ENCODE peak calls at places on chromosomes 12 and 14, in five cellular contexts. One of them, this sample, is unnamed.

GRCh38 chr12:116434155-116435065 is 124.8 kb upstream of the MAP1LC3B2 start:
- DNase-seq in pancreas: peak; percentile 72
- DNase-seq in AG20443: peak; percentile 92
- DNase-seq in WTC11: peak; percentile 63
- DNase-seq in PC-3: peak; percentile 95
- DNase-seq in this sample: peak; percentile 79

GRCh38 chr14:104293231-104293841 is 154.9 kb downstream of the KIF26A start:
- DNase-seq in PC-3: peak; percentile 6
- DNase-seq in WTC11: peak; percentile 9
- DNase-seq in AG20443: no peak
- DNase-seq in pancreas: no peak
- DNase-seq in this sample: peak; percentile 7

GRCh38 chr14:105313381-105314286 is 914 bp upstream of the PACS2 start:
- DNase-seq in PC-3: no peak
- DNase-seq in AG20443: no peak
- DNase-seq in pancreas: no peak
- DNase-seq in WTC11: peak; percentile 47
- DNase-seq in this sample: no peak

GRCh38 chr14:105168496-105168978 is at the start of gene JAG2:
- DNase-seq in AG20443: peak; percentile 50
- DNase-seq in WTC11: peak; percentile 70
- DNase-seq in pancreas: peak; percentile 66
- DNase-seq in PC-3: peak; percentile 61
- DNase-seq in this sample: peak; percentile 67

GRCh38 chr12:3246253-3246652 is 169.1 kb downstream of the TSPAN9 start:
- DNase-seq in AG20443: no peak
- DNase-seq in PC-3: no peak
- DNase-seq in pancreas: no peak
- DNase-seq in WTC11: no peak
- DNase-seq in this sample: no peak

GRCh38 chr12:63164911-63165310 is 13.9 kb upstream of the AVPR1A start:
- DNase-seq in pancreas: no peak
- DNase-seq in PC-3: no peak
- DNase-seq in AG20443: no peak
- DNase-seq in WTC11: no peak
- DNase-seq in this sample: no peak

GRCh38 chr14:94122438-94122837 is 7.0 kb downstream of the IFI27L2 start:
- DNase-seq in PC-3: no peak
- DNase-seq in AG20443: no peak
- DNase-seq in WTC11: no peak
- DNase-seq in pancreas: no peak
- DNase-seq in this sample: no peak

GRCh38 chr14:58557242-58557641 is 80.5 kb upstream of the DACT1 start:
- DNase-seq in AG20443: no peak
- DNase-seq in PC-3: no peak
- DNase-seq in pancreas: no peak
- DNase-seq in WTC11: no peak
- DNase-seq in this sample: no peak

GRCh38 chr12:118035194-118036041 is 18.9 kb downstream of the RFC5 start:
- DNase-seq in PC-3: peak; percentile 50
- DNase-seq in AG20443: peak; percentile 37
- DNase-seq in WTC11: no peak
- DNase-seq in pancreas: no peak
- DNase-seq in this sample: no peak

GRCh38 chr12:113422030-113422900 is at the start of gene SDSL:
- DNase-seq in PC-3: peak; percentile 96
- DNase-seq in pancreas: peak; percentile 69
- DNase-seq in WTC11: peak; percentile 38
- DNase-seq in AG20443: peak; percentile 90
- DNase-seq in this sample: peak; percentile 42

GRCh38 chr14:89731534-89731933 is 223.0 kb downstream of the EFCAB11 start:
- DNase-seq in pancreas: no peak
- DNase-seq in WTC11: no peak
- DNase-seq in PC-3: no peak
- DNase-seq in AG20443: no peak
- DNase-seq in this sample: no peak

GRCh38 chr12:130474599-130474998 is 136.9 kb downstream of the PIWIL1 start:
- DNase-seq in pancreas: no peak
- DNase-seq in WTC11: no peak
- DNase-seq in AG20443: no peak
- DNase-seq in PC-3: no peak
- DNase-seq in this sample: no peak

GRCh38 chr14:56884617-56885016 is 74.3 kb upstream of the OTX2 start:
- DNase-seq in WTC11: no peak
- DNase-seq in AG20443: no peak
- DNase-seq in pancreas: no peak
- DNase-seq in PC-3: no peak
- DNase-seq in this sample: no peak

GRCh38 chr14:95359974-95360826 is 40.5 kb upstream of the CLMN start:
- DNase-seq in AG20443: no peak
- DNase-seq in PC-3: no peak
- DNase-seq in pancreas: peak; percentile 39
- DNase-seq in WTC11: peak; percentile 68
- DNase-seq in this sample: no peak

GRCh38 chr12:80033457-80033856 is 65.9 kb upstream of the OTOGL start:
- DNase-seq in PC-3: peak; percentile 89
- DNase-seq in AG20443: peak; percentile 40
- DNase-seq in WTC11: no peak
- DNase-seq in pancreas: no peak
- DNase-seq in this sample: no peak

GRCh38 chr14:103846569-103847438 is 571 bp downstream of the PPP1R13B start:
- DNase-seq in WTC11: peak; percentile 36
- DNase-seq in pancreas: peak; percentile 59
- DNase-seq in PC-3: peak; percentile 45
- DNase-seq in AG20443: peak; percentile 60
- DNase-seq in this sample: peak; percentile 57

GRCh38 chr14:38297681-38298080 is 41.8 kb upstream of the CLEC14A start:
- DNase-seq in pancreas: no peak
- DNase-seq in AG20443: no peak
- DNase-seq in PC-3: peak; percentile 17
- DNase-seq in WTC11: no peak
- DNase-seq in this sample: no peak

GRCh38 chr14:49366416-49366815 is 219.8 kb downstream of the RPS29 start:
- DNase-seq in pancreas: no peak
- DNase-seq in WTC11: no peak
- DNase-seq in AG20443: no peak
- DNase-seq in PC-3: no peak
- DNase-seq in this sample: no peak

GRCh38 chr14:91245029-91245428 is 525 bp upstream of the GPR68 start:
- DNase-seq in WTC11: no peak
- DNase-seq in AG20443: no peak
- DNase-seq in PC-3: no peak
- DNase-seq in pancreas: no peak
- DNase-seq in this sample: no peak

GRCh38 chr12:96313606-96314005 is 86.6 kb downstream of the CDK17 start:
- DNase-seq in pancreas: no peak
- DNase-seq in WTC11: no peak
- DNase-seq in AG20443: no peak
- DNase-seq in PC-3: no peak
- DNase-seq in this sample: no peak

GRCh38 chr14:74619672-74620131 is 7.7 kb upstream of the LTBP2 start:
- DNase-seq in pancreas: peak; percentile 28
- DNase-seq in WTC11: no peak
- DNase-seq in AG20443: peak; percentile 94
- DNase-seq in PC-3: peak; percentile 63
- DNase-seq in this sample: peak; percentile 83

This sample was measured in left ventricle myocardium inferior.